ENCODE peak calls at places on chromosomes 11 and 22, in four cellular contexts. One of them, this sample, is unnamed.

GRCh38 chr11:10674991-10675440 is 18.5 kb downstream of the IRAG1 start:
- DNase-seq in upper lobe of left lung: peak; percentile 39
- DNase-seq in prostate gland: no peak
- DNase-seq in sigmoid colon: peak; percentile 77
- DNase-seq in this sample: no peak

GRCh38 chr11:124172076-124172475 is 11.1 kb upstream of the OR10D3 start:
- DNase-seq in upper lobe of left lung: no peak
- DNase-seq in prostate gland: no peak
- DNase-seq in sigmoid colon: no peak
- DNase-seq in this sample: no peak

GRCh38 chr22:24160546-24160945 is 20.7 kb upstream of the SUSD2 start:
- DNase-seq in upper lobe of left lung: no peak
- DNase-seq in prostate gland: no peak
- DNase-seq in sigmoid colon: no peak
- DNase-seq in this sample: no peak

GRCh38 chr11:73173755-73174494 is 31.8 kb upstream of the FCHSD2 start:
- DNase-seq in upper lobe of left lung: no peak
- DNase-seq in prostate gland: no peak
- DNase-seq in sigmoid colon: peak; percentile 64
- DNase-seq in this sample: no peak

GRCh38 chr11:31050061-31050790 is 319.3 kb downstream of the DCDC1 start:
- DNase-seq in upper lobe of left lung: no peak
- DNase-seq in prostate gland: no peak
- DNase-seq in sigmoid colon: no peak
- DNase-seq in this sample: no peak

GRCh38 chr22:26656896-26657851 is at the start of gene MIAT:
- DNase-seq in upper lobe of left lung: peak; percentile 42
- DNase-seq in prostate gland: no peak
- DNase-seq in sigmoid colon: no peak
- DNase-seq in this sample: no peak

GRCh38 chr11:33557201-33557600 is 143.4 kb downstream of the C11orf91 start:
- DNase-seq in upper lobe of left lung: no peak
- DNase-seq in prostate gland: no peak
- DNase-seq in sigmoid colon: no peak
- DNase-seq in this sample: no peak

GRCh38 chr11:46674463-46675287 is 25.7 kb downstream of the ARHGAP1 start:
- DNase-seq in upper lobe of left lung: peak; percentile 63
- DNase-seq in prostate gland: no peak
- DNase-seq in sigmoid colon: peak; percentile 40
- DNase-seq in this sample: peak; percentile 53

GRCh38 chr22:35126993-35127392 is 61.0 kb downstream of the ISX start:
- DNase-seq in upper lobe of left lung: no peak
- DNase-seq in prostate gland: no peak
- DNase-seq in sigmoid colon: no peak
- DNase-seq in this sample: no peak

GRCh38 chr11:93474122-93474521 is 69.1 kb downstream of the SMCO4 start:
- DNase-seq in upper lobe of left lung: no peak
- DNase-seq in prostate gland: no peak
- DNase-seq in sigmoid colon: no peak
- DNase-seq in this sample: no peak

GRCh38 chr11:131025020-131025419 is 108.7 kb upstream of the SNX19 start:
- DNase-seq in upper lobe of left lung: no peak
- DNase-seq in prostate gland: no peak
- DNase-seq in sigmoid colon: no peak
- DNase-seq in this sample: no peak

GRCh38 chr11:117970400-117971024 is 15.7 kb upstream of the IL10RA start:
- DNase-seq in upper lobe of left lung: peak; percentile 67
- DNase-seq in prostate gland: no peak
- DNase-seq in sigmoid colon: no peak
- DNase-seq in this sample: no peak

GRCh38 chr22:17375914-17376614 is 6.8 kb downstream of the CECR2 start:
- DNase-seq in upper lobe of left lung: no peak
- DNase-seq in prostate gland: no peak
- DNase-seq in sigmoid colon: no peak
- DNase-seq in this sample: no peak

GRCh38 chr11:125262825-125263218 is 98.3 kb downstream of the PKNOX2 start:
- DNase-seq in upper lobe of left lung: no peak
- DNase-seq in prostate gland: no peak
- DNase-seq in sigmoid colon: no peak
- DNase-seq in this sample: no peak

GRCh38 chr11:102473543-102473942 is 21.0 kb upstream of the TMEM123 start:
- DNase-seq in upper lobe of left lung: no peak
- DNase-seq in prostate gland: no peak
- DNase-seq in sigmoid colon: no peak
- DNase-seq in this sample: no peak

GRCh38 chr11:73389134-73389525 is 12.9 kb downstream of the RELT start:
- DNase-seq in upper lobe of left lung: no peak
- DNase-seq in prostate gland: no peak
- DNase-seq in sigmoid colon: no peak
- DNase-seq in this sample: no peak

GRCh38 chr11:116641561-116642045 is 131.2 kb downstream of the BUD13 start:
- DNase-seq in upper lobe of left lung: peak; percentile 41
- DNase-seq in prostate gland: peak; percentile 9
- DNase-seq in sigmoid colon: no peak
- DNase-seq in this sample: no peak

GRCh38 chr11:118916842-118917388 is 8.8 kb downstream of the BCL9L start:
- DNase-seq in upper lobe of left lung: no peak
- DNase-seq in prostate gland: peak; percentile 75
- DNase-seq in sigmoid colon: peak; percentile 90
- DNase-seq in this sample: no peak

GRCh38 chr11:108906329-108906728 is 241.5 kb downstream of the DDX10 start:
- DNase-seq in upper lobe of left lung: no peak
- DNase-seq in prostate gland: no peak
- DNase-seq in sigmoid colon: no peak
- DNase-seq in this sample: no peak

GRCh38 chr22:26389125-26389524 is 39.9 kb upstream of the ASPHD2 start:
- DNase-seq in upper lobe of left lung: no peak
- DNase-seq in prostate gland: no peak
- DNase-seq in sigmoid colon: no peak
- DNase-seq in this sample: no peak

GRCh38 chr11:82988936-82989627 is 82.6 kb downstream of the RAB30 start:
- DNase-seq in upper lobe of left lung: no peak
- DNase-seq in prostate gland: no peak
- DNase-seq in sigmoid colon: no peak
- DNase-seq in this sample: no peak

GRCh38 chr11:93113824-93114223 is 84.0 kb downstream of the SLC36A4 start:
- DNase-seq in upper lobe of left lung: no peak
- DNase-seq in prostate gland: no peak
- DNase-seq in sigmoid colon: no peak
- DNase-seq in this sample: no peak

GRCh38 chr22:27775698-27776409 is 25.7 kb downstream of the MN1 start:
- DNase-seq in upper lobe of left lung: no peak
- DNase-seq in prostate gland: no peak
- DNase-seq in sigmoid colon: no peak
- DNase-seq in this sample: no peak

GRCh38 chr11:62538470-62539237 is 8.0 kb downstream of the AHNAK start:
- DNase-seq in upper lobe of left lung: no peak
- DNase-seq in prostate gland: no peak
- DNase-seq in sigmoid colon: no peak
- DNase-seq in this sample: no peak

GRCh38 chr11:130068986-130069683 is 559 bp upstream of the APLP2 start:
- DNase-seq in upper lobe of left lung: peak; percentile 67
- DNase-seq in prostate gland: peak; percentile 71
- DNase-seq in sigmoid colon: peak; percentile 95
- DNase-seq in this sample: peak; percentile 89

GRCh38 chr11:10197091-10197490 is 96.9 kb downstream of the SBF2 start:
- DNase-seq in upper lobe of left lung: no peak
- DNase-seq in prostate gland: no peak
- DNase-seq in sigmoid colon: no peak
- DNase-seq in this sample: no peak

GRCh38 chr22:39924286-39924685 is 23.4 kb downstream of the GRAP2 start:
- DNase-seq in upper lobe of left lung: no peak
- DNase-seq in prostate gland: no peak
- DNase-seq in sigmoid colon: no peak
- DNase-seq in this sample: no peak

GRCh38 chr11:74179234-74180126 is 8.4 kb downstream of the PPME1 start:
- DNase-seq in upper lobe of left lung: no peak
- DNase-seq in prostate gland: no peak
- DNase-seq in sigmoid colon: no peak
- DNase-seq in this sample: no peak

GRCh38 chr11:1229471-1230120 is 6.7 kb downstream of the MUC5B start:
- DNase-seq in upper lobe of left lung: no peak
- DNase-seq in prostate gland: no peak
- DNase-seq in sigmoid colon: peak; percentile 55
- DNase-seq in this sample: peak; percentile 73

GRCh38 chr11:14372011-14372410 is 13.0 kb upstream of the RRAS2 start:
- DNase-seq in upper lobe of left lung: no peak
- DNase-seq in prostate gland: no peak
- DNase-seq in sigmoid colon: no peak
- DNase-seq in this sample: no peak

GRCh38 chr11:117091753-117092477 is 6.3 kb downstream of the SIK3 start:
- DNase-seq in upper lobe of left lung: no peak
- DNase-seq in prostate gland: no peak
- DNase-seq in sigmoid colon: no peak
- DNase-seq in this sample: no peak

GRCh38 chr11:2789791-2790580 is 90.2 kb upstream of the KCNQ1OT1 start:
- DNase-seq in upper lobe of left lung: peak; percentile 14
- DNase-seq in prostate gland: no peak
- DNase-seq in sigmoid colon: peak; percentile 55
- DNase-seq in this sample: peak; percentile 54

GRCh38 chr11:75269367-75269660 is 28.7 kb downstream of the TPBGL start:
- DNase-seq in upper lobe of left lung: no peak
- DNase-seq in prostate gland: no peak
- DNase-seq in sigmoid colon: peak; percentile 60
- DNase-seq in this sample: no peak

GRCh38 chr11:130087294-130087926 is 17.7 kb downstream of the APLP2 start:
- DNase-seq in upper lobe of left lung: no peak
- DNase-seq in prostate gland: no peak
- DNase-seq in sigmoid colon: no peak
- DNase-seq in this sample: no peak

GRCh38 chr22:35174398-35174797 is 82.9 kb upstream of the HMGXB4 start:
- DNase-seq in upper lobe of left lung: no peak
- DNase-seq in prostate gland: no peak
- DNase-seq in sigmoid colon: no peak
- DNase-seq in this sample: no peak

GRCh38 chr22:38230916-38231315 is 29.1 kb downstream of the MAFF start:
- DNase-seq in upper lobe of left lung: no peak
- DNase-seq in prostate gland: no peak
- DNase-seq in sigmoid colon: no peak
- DNase-seq in this sample: no peak

GRCh38 chr22:38228326-38228872 is 26.6 kb downstream of the MAFF start:
- DNase-seq in upper lobe of left lung: no peak
- DNase-seq in prostate gland: no peak
- DNase-seq in sigmoid colon: no peak
- DNase-seq in this sample: no peak

GRCh38 chr22:38228873-38229740 is 27.3 kb downstream of the MAFF start:
- DNase-seq in upper lobe of left lung: peak; percentile 62
- DNase-seq in prostate gland: peak; percentile 76
- DNase-seq in sigmoid colon: no peak
- DNase-seq in this sample: peak; percentile 87

GRCh38 chr22:38232196-38232595 is 30.4 kb downstream of the MAFF start:
- DNase-seq in upper lobe of left lung: no peak
- DNase-seq in prostate gland: no peak
- DNase-seq in sigmoid colon: no peak
- DNase-seq in this sample: no peak

DNA sequence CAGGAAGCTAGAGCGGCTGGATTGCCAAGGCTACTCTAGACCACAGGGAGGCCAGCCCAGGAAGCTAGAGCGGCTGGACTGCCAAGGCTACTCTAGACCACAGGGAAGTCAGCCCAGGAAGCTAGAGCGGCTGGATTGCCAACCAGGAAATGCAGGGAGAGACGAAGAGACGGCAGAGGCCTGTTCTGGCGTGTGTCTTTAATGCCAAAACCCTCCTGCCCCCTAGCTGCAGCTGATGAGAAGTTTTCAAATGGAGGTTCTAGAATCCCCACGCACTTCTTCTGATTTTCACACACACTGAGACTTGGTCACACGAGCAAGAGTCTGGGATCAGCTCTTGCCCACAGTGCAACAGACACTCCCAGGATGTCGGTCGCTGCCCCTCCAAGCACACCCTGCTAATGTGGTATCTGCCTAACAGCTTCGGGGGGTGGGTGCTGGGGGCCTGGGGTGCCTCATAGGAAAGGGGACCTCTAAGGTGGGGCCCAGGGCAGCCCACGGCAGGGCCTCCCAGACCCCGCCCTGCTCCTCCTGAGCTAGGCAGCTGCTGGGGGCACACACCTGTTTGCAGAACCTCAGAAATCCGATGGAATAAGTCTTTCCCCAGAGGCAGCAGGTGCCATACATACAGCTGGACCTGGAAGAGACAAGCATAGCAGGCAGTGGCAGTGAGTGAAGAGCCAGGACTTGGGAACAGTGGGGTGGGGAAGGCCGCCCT is 28.5 kb downstream of the MAFF start:
- DNase-seq in upper lobe of left lung: peak; percentile 62
- DNase-seq in prostate gland: peak; percentile 81
- DNase-seq in sigmoid colon: no peak
- DNase-seq in this sample: no peak
- TF ChIP-seq CTCF in upper lobe of left lung: peak; percentile 58
- TF ChIP-seq CTCF in prostate gland: peak; percentile 82
- TF ChIP-seq CTCF in sigmoid colon: no peak
- TF ChIP-seq CTCF in this sample: peak; percentile 49

GRCh38 chr11:70804174-70804855 is 406.0 kb downstream of the CTTN start:
- DNase-seq in upper lobe of left lung: no peak
- DNase-seq in prostate gland: no peak
- DNase-seq in sigmoid colon: no peak
- DNase-seq in this sample: no peak
- TF ChIP-seq POLR2AphosphoS5 in upper lobe of left lung: no peak
- TF ChIP-seq POLR2AphosphoS5 in prostate gland: no peak
- TF ChIP-seq POLR2AphosphoS5 in sigmoid colon: no peak
- TF ChIP-seq POLR2AphosphoS5 in this sample: no peak

DNA sequence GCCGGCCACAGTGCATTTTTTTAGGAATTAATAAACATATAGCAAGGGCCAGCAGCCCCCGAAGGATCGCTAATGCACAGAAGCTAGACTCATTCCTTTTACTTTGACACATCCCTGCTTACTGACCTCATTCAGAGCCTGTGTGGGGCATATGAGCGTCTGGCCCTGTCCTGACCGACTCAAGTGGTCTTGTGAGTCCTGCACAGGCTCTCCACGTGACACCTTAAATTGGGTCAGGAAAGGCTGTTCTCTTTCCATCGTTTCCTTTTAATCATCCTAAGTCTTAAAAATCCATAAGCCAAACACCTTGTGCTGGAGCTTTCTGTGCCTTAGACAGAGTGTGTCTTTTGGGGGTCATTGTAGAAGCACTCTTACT is 18.6 kb downstream of the SDHAF2 start:
- DNase-seq in upper lobe of left lung: no peak
- DNase-seq in prostate gland: no peak
- DNase-seq in sigmoid colon: peak; percentile 82
- DNase-seq in this sample: no peak
- H3K4me3 ChIP-seq in upper lobe of left lung: no peak overlapping the region
- H3K4me3 ChIP-seq in prostate gland: no peak overlapping the region
- H3K4me3 ChIP-seq in sigmoid colon: no peak overlapping the region
- H3K4me3 ChIP-seq in this sample: no peak overlapping the region

DNA sequence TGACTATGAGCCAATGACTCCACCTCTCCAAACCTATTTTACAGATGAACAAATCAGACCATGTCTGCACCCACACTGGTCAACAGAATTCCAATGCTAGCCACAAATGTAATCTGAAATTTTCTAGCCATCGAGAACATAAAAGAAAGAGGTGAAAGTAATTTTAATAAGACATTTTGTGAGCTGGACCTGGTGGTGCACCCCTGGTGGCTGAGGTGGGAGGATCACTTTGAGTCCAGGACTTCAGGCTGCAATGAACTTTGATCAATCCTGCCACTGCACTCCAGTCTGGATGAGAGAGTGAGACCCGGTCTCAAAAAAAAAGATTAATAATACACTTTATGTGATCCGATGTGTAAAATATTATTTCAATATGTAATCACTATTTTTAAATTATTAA is 9.4 kb upstream of the RNF185 start:
- DNase-seq in upper lobe of left lung: no peak
- DNase-seq in prostate gland: no peak
- DNase-seq in sigmoid colon: no peak
- DNase-seq in this sample: no peak
- TF ChIP-seq CTCF in upper lobe of left lung: no peak
- TF ChIP-seq CTCF in prostate gland: no peak
- TF ChIP-seq CTCF in sigmoid colon: no peak
- TF ChIP-seq CTCF in this sample: peak; percentile 13